ENCODE peak calls at places on chromosomes 16 and 17, in seven cellular contexts. F, C, H, G, J, O and R are unnamed samples.
A peak's percentile ranks its signal among the peaks of the same experiment; 100 is the strongest.

GRCh38 chr17:2184993-2185931 is 118.3 kb downstream of the SMG6 start:
- DNase-seq in F (peak; percentile 23), C (no peak), H (no peak), G (no peak), J (peak; percentile 9), O (no peak), R (no peak)

GRCh38 chr16:9195301-9195700 is 103.9 kb downstream of the HAPSTR1 start:
- DNase-seq in F (no peak), C (no peak), H (no peak), G (no peak), J (no peak), O (no peak), R (no peak)

GRCh38 chr16:3879887-3880564 is 487 bp downstream of the CREBBP start:
- DNase-seq in F (peak; percentile 90), C (peak; percentile 52), H (peak; percentile 49), G (peak; percentile 81), J (peak; percentile 88), O (peak; percentile 56), R (peak; percentile 95)

GRCh38 chr17:28643979-28644781 is 778 bp downstream of the BLTP2 start:
- DNase-seq in F (peak; percentile 61), C (peak; percentile 55), H (peak; percentile 76), G (no peak), J (peak; percentile 75), O (peak; percentile 64), R (peak; percentile 84)

GRCh38 chr17:31391496-31391949 is at the start of gene RAB11FIP4:
- DNase-seq in F (no peak), C (no peak), H (no peak), G (no peak), J (peak; percentile 34), O (no peak), R (peak; percentile 77)

GRCh38 chr16:49604602-49605001 is 231.0 kb downstream of the C16orf78 start:
- DNase-seq in F (no peak), C (no peak), H (no peak), G (no peak), J (no peak), O (no peak), R (peak; percentile 61)

GRCh38 chr16:75087040-75087979 is 29.3 kb downstream of the LDHD start:
- DNase-seq in F (no peak), C (peak; percentile 93), H (no peak), G (peak; percentile 41), J (no peak), O (no peak), R (no peak)

GRCh38 chr17:57645950-57646686 is 99.0 kb downstream of the CCDC182 start:
- DNase-seq in F (no peak), C (peak; percentile 34), H (no peak), G (no peak), J (no peak), O (no peak), R (no peak)

GRCh38 chr16:4846503-4846900 is 586 bp downstream of the GLYR1 start:
- DNase-seq in F (peak; percentile 76), C (peak; percentile 55), H (peak; percentile 46), G (no peak), J (peak; percentile 72), O (peak; percentile 60), R (peak; percentile 92)

GRCh38 chr16:19683453-19684236 is 34.4 kb downstream of the KNOP1 start:
- DNase-seq in F (peak; percentile 11), C (no peak), H (no peak), G (no peak), J (no peak), O (no peak), R (no peak)

GRCh38 chr17:21249086-21249795 is 4.0 kb downstream of the NATD1 start:
- DNase-seq in F (no peak), C (no peak), H (no peak), G (no peak), J (no peak), O (no peak), R (no peak)

GRCh38 chr17:16940116-16940881 is 31.6 kb downstream of the TNFRSF13B start:
- DNase-seq in F (peak; percentile 36), C (no peak), H (no peak), G (no peak), J (peak; percentile 41), O (no peak), R (peak; percentile 71)

GRCh38 chr16:83433201-83433600 is 374.6 kb upstream of the HSBP1 start:
- DNase-seq in F (no peak), C (no peak), H (no peak), G (no peak), J (no peak), O (no peak), R (no peak)

GRCh38 chr16:10504404-10504885 is 76.0 kb downstream of the EMP2 start:
- DNase-seq in F (no peak), C (no peak), H (no peak), G (no peak), J (no peak), O (no peak), R (no peak)

GRCh38 chr16:58428621-58429557 is 36.6 kb downstream of the GINS3 start:
- DNase-seq in F (no peak), C (no peak), H (no peak), G (no peak), J (no peak), O (no peak), R (no peak)

GRCh38 chr16:20901441-20902112 is 1.0 kb downstream of the LYRM1 start:
- DNase-seq in F (peak; percentile 67), C (peak; percentile 54), H (peak; percentile 57), G (peak; percentile 54), J (peak; percentile 72), O (peak; percentile 11), R (peak; percentile 87)

GRCh38 chr17:67689534-67690177 is 28.1 kb upstream of the NOL11 start:
- DNase-seq in F (no peak), C (peak; percentile 66), H (peak; percentile 69), G (peak; percentile 71), J (peak; percentile 72), O (peak; percentile 81), R (no peak)

GRCh38 chr16:16124438-16124837 is 98.9 kb downstream of the ABCC6 start:
- DNase-seq in F (no peak), C (no peak), H (no peak), G (no peak), J (no peak), O (no peak), R (no peak)

GRCh38 chr16:16124974-16125373 is 98.3 kb downstream of the ABCC6 start:
- DNase-seq in F (no peak), C (no peak), H (no peak), G (no peak), J (no peak), O (no peak), R (no peak)

GRCh38 chr16:16131204-16131603 is 92.1 kb downstream of the ABCC6 start:
- DNase-seq in F (no peak), C (no peak), H (no peak), G (no peak), J (no peak), O (no peak), R (no peak)

GRCh38 chr16:16131659-16132058 is 91.6 kb downstream of the ABCC6 start:
- DNase-seq in F (no peak), C (no peak), H (no peak), G (no peak), J (no peak), O (no peak), R (no peak)

DNA sequence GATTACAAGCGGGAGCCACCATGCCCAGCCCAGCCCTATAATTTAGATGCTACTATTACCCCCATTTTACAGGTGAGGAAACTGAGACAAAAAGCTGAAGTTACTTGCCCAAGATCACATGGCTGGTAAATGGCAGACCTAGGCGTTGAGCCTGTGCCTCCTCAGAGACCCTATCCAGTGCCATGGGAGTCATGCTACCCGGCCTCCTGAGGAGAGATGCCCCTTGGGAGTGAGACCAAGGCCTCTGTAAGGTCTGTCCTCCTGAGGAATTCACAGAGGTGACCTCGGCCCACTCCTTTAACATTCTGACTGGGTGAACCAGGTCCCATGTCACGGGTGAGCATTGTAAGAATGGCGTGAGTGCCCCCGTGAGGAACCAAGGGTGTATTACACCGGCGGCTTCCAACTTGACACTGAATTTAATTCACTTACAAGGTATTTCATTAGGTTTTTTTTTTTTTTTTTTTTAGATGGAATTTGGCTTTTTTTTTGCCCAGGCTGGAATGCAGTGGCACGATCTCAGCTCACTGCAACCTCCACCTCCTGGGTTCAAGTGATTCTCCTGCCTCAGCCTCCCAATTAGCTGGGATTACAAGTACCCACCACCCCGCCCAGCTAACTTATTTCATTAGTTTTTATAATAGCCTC is 95.7 kb downstream of the ABCC6 start:
- DNase-seq in F (peak; percentile 82), C (peak; percentile 66), H (peak; percentile 82), G (peak; percentile 76), J (peak; percentile 85), O (peak; percentile 63), R (peak; percentile 85)
- H3K27ac ChIP-seq in F (no peak overlapping the region), C (no peak overlapping the region), H (peak overlapping the region; percentile 69), G (no peak overlapping the region), J (no peak overlapping the region), O (no peak overlapping the region), R (no peak overlapping the region)

GRCh38 chr17:48528153-48528912 is 2.5 kb downstream of the HOXB1 start:
- DNase-seq in F (no peak), C (no peak), H (no peak), G (no peak), J (peak; percentile 22), O (no peak), R (no peak)
- TF ChIP-seq CTCF in F (no peak), C (no peak), H (no peak), G (no peak), J (no peak), O (no peak), R (no peak)

GRCh38 chr17:49362723-49363117 is 670 bp upstream of the ZNF652 start:
- DNase-seq in F (no peak), C (no peak), H (no peak), G (no peak), J (no peak), O (no peak), R (no peak)
- H3K4me1 ChIP-seq in F (peaks cover 27% of the 10 kb centered on the region), C (peaks cover 6% of the 10 kb centered on the region), H (peaks cover 28% of the 10 kb centered on the region), G (peaks cover 6% of the 10 kb centered on the region), J (no peaks in the 10 kb centered on the region), O (peaks cover 36% of the 10 kb centered on the region), R (peaks cover 44% of the 10 kb centered on the region)

GRCh38 chr16:27321013-27321960 is 7.5 kb downstream of the IL4R start:
- DNase-seq in F (peak; percentile 17), C (peak; percentile 48), H (no peak), G (no peak), J (peak; percentile 43), O (no peak), R (peak; percentile 44)
- H3K27ac ChIP-seq in F (peak overlapping the region; percentile 84), C (peak overlapping the region; percentile 43), H (peak overlapping the region; percentile 56), G (no peak overlapping the region), J (no peak overlapping the region), O (no peak overlapping the region), R (peak overlapping the region; percentile 99)

DNA sequence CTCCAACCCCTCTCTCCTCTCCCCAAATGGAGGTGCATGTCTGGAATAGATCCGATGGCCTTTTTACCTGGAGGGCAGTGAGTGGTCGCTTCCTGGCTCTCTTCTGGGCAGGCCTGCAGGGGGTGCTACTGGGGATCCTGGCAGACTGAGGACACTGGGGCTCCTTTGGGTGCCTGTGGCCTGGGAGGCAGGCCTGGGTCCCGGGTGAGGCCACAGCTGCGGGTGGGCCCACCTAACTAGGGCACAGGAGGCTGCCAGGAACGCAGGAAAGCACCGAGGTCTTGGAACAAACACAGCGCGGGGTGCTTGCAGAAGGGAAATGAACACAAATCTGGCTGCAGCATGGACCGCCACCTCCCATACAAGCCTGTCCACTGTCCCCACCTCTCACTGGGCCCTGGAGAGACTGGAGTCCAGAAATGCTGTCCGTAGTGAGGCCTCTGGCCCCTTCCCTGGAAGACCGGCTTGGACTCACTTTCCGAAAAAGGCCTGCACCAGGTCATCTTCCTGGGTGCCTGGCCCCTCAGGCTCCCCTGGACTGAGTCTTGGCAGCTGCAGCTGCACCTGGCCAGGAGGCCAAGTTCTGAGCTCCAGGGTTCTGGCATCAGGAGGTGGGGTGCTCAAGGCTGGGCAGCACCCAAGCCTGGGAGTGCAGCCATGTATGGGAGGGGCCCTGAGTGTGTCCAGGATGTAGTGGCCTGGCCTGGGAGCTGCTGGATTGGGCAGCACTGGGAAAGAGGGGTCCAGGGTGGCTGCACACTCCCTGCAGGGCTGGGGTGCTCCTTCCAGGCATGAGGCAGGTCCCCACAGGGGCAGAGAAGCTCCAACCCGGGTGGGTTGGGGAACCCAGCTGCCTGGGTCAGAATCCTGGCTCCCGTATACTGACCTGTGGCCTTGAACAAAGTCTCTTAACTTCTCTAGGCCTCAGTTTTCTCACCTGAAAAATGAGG is 195.1 kb downstream of the IRF8 start:
- DNase-seq in F (peak; percentile 47), C (no peak), H (no peak), G (no peak), J (peak; percentile 34), O (no peak), R (peak; percentile 75)
- TF ChIP-seq CTCF in F (no peak), C (peak; percentile 19), H (no peak), G (no peak), J (no peak), O (no peak), R (peak; percentile 17)